ENCODE peak calls at places on chromosomes 11 and 22, in five cellular contexts. L, D, G, Y and Z are unnamed samples.

GRCh38 chr11:107799245-107799859 is 59.2 kb downstream of the SLC35F2 start:
- DNase-seq in L (peak), D (peak), G (peak), Y (peak), Z (peak)

GRCh38 chr11:63951779-63952536 is 13.2 kb downstream of the NAA40 start:
- DNase-seq in L (no peak), D (no peak), G (no peak), Y (no peak), Z (peak)

GRCh38 chr11:119196833-119197483 is 9.2 kb upstream of the CBL start:
- DNase-seq in L (peak), D (peak), G (peak), Y (peak), Z (peak)

GRCh38 chr11:76639621-76640020 is 30.9 kb downstream of the LRRC32 start:
- DNase-seq in L (no peak), D (no peak), G (no peak), Y (no peak), Z (no peak)

GRCh38 chr11:5521540-5521939 is 5.0 kb upstream of the UBQLNL start:
- DNase-seq in L (no peak), D (no peak), G (no peak), Y (no peak), Z (no peak)

GRCh38 chr11:64407630-64408029 is 48.7 kb downstream of the RPS6KA4 start:
- DNase-seq in L (no peak), D (no peak), G (no peak), Y (no peak), Z (no peak)

GRCh38 chr22:20583471-20583922 is 76.1 kb downstream of the MED15 start:
- DNase-seq in L (no peak), D (no peak), G (no peak), Y (no peak), Z (peak)

GRCh38 chr11:57874981-57875380 is 113.4 kb downstream of the CTNND1 start:
- DNase-seq in L (no peak), D (no peak), G (no peak), Y (no peak), Z (no peak)

GRCh38 chr11:79616392-79616831 is 175.6 kb upstream of the TENM4 start:
- DNase-seq in L (no peak), D (no peak), G (no peak), Y (no peak), Z (no peak)

GRCh38 chr11:58575377-58576020 is at the start of gene LPXN:
- DNase-seq in L (no peak), D (no peak), G (no peak), Y (peak), Z (peak)

GRCh38 chr11:124602751-124603150 is 8.5 kb upstream of the PANX3 start:
- DNase-seq in L (no peak), D (no peak), G (no peak), Y (no peak), Z (no peak)
- TF ChIP-seq POLR2A in L (no peak), D (no peak), G (no peak), Y (no peak), Z (no peak)

DNA sequence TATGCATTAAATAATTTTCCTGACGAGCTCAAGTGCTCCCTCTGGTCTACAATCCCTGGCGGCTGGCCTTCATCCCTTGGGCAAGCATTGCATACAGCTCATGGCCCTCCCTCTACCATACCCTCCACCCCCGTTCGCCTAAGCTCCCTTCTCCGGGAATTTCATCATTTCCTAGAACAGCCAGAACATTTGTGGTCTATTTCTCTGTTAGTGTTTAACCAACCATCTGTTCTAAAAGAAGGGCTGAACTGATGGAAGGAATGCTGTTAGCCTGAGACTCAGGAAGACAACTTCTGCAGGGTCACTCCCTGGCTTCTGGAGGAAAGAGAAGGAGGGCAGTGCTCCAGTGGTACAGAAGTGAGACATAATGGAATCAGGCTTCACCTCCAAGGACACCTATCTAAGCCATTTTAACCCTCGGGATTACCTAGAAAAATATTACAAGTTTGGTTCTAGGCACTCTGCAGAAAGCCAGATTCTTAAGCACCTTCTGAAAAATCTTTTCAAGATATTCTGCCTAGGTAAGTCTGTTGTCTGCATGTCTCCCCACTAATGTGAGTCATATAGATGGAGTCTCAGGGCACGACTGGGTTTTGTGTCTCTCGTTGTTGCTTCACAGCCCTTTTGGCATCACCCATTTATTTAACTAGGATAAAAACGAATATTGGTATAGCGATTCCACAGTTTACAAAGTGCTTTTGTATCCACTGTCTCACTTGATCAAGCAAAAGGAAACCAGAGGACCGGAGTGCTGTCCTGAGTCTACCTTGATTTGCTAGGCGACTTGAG is at the start of gene NNMT:
- DNase-seq in L (no peak), D (no peak), G (no peak), Y (peak), Z (no peak)
- TF ChIP-seq CTCF in L (no peak), D (no peak), G (no peak), Y (peak), Z (no peak)

GRCh38 chr11:13127161-13127560 is 118.0 kb downstream of the RASSF10 start:
- DNase-seq in L (no peak), D (no peak), G (no peak), Y (no peak), Z (no peak)

GRCh38 chr11:13120691-13121090 is 111.6 kb downstream of the RASSF10 start:
- DNase-seq in L (no peak), D (no peak), G (no peak), Y (peak), Z (no peak)

GRCh38 chr11:13128381-13128780 is 119.3 kb downstream of the RASSF10 start:
- DNase-seq in L (no peak), D (no peak), G (no peak), Y (no peak), Z (no peak)

GRCh38 chr11:13126430-13126829 is 117.3 kb downstream of the RASSF10 start:
- DNase-seq in L (peak), D (no peak), G (no peak), Y (no peak), Z (no peak)
- TF ChIP-seq MAX in L (peak), D (no peak), G (no peak), Y (no peak), Z (no peak)

GRCh38 chr22:28442951-28443876 is 236.4 kb downstream of the TTC28 start:
- DNase-seq in L (no peak), D (no peak), G (peak), Y (peak), Z (peak)
- TF ChIP-seq POLR2A in L (no peak), D (no peak), G (peak), Y (no peak), Z (no peak)

DNA sequence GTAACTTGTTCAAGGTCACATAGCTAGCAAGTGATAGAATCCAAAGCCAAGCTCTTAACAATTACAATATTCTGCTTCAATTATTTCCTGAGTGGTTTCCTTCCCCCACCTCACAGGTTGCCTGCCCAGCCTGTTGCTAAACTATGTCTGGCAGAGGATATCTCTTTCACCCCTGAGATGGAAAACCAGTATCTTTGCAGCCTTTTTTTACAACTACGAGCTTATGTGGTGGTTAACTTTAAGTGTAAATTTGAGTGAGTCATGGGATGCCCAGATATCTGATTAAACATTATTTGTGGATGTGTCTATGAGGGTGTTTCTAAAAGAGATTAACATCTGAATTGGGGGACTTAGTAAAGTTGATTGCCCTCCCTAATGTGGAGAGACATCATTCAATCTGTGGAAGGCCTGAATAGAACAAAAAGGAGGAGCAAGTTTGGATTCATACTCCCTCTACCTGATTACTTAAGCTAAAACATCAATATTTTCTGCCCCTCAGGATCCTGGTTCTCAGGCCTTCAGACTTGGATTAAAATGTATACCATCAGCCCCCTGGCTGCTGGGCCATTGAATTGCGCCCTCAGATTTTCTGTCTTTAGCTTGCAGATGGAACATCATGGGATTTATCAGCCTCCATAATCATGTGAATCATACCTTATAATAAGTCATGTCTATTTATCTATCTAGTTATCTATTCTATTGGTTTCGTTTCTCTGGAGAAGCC is 911.9 kb downstream of the METTL15 start:
- DNase-seq in L (peak), D (peak), G (no peak), Y (peak), Z (no peak)
- TF ChIP-seq CTCF in L (peak), D (peak), G (no peak), Y (peak), Z (no peak)

DNA sequence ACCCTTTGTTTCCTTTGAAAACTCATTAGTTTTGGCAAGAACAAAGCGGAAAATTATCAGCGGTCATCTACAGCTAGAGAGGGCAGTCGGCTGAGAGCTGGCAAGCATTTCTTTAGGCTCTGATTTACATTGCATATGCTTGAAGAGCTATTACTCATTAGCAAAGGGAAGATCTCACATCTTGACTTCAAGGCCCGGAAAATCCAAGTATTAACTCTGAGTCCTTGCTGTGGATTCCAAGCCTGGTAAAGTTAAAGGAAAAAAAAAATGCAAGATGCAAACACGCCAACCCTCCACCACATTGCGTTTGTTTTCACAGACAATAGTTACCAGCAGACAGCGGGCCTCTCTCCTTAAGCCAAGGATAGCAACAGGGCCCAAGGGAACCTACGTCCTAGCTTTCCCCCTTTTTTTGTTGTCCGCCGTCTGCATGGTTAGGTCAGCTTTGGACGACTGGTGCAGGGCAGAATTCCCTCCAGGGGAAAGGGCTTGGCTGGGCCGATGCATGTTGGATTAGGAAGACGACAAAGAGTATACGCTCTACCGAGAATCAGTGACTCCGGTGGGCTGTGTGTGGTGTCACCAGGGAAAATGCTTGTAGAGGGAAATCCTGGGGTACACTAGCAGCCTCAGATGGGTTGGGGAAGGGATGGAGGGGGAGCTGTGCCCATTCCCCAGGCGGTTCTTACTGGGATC is 1.7 kb downstream of the TESMIN start:
- DNase-seq in L (no peak), D (no peak), G (no peak), Y (no peak), Z (no peak)
- TF ChIP-seq MAX in L (no peak), D (no peak), G (no peak), Y (no peak), Z (no peak)

DNA sequence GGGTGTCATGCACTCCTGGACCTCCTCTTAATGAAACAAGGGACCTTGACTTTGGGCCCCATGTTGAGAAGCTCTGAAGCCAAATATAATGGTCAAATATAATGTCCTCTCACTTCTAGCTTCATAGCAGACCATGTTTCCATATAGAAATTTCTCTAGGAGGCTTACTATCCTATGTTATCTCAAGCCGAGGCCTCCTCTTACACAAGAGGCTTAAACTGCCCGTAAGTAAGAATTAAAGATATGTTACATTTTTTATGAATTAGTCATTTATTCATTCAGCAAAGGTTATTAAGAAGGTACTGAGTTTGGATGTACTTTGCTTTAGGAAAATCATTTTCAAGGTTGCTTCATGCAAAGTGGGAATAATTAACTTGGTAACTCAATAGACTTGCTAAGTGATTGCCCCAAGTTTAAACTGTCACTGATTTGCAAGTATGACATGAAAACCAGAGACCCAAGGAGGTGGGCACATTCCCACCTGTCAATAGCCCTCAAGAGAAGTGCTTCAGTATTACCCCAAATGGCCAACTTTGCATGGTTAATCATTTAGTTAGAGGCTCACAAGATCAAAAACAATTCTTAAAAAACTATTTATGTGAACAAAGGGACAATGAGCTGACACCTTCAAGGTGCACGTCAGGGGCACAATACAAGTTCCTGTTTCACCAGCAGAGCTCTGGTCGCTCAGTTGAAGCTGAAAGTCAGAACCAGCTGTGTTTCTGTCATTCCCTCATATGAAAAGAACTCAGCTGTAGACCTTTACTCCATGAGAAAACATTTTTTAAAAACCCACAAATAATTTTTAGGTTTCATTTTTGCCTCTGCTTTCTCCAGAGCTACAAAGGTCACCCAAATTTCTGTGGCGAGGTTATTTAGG is 20.9 kb downstream of the BDNF start:
- DNase-seq in L (no peak), D (no peak), G (no peak), Y (no peak), Z (no peak)
- TF ChIP-seq POLR2A in L (no peak), D (no peak), G (no peak), Y (no peak), Z (no peak)

GRCh38 chr11:12889243-12889642 is 119.9 kb upstream of the RASSF10 start:
- DNase-seq in L (no peak), D (no peak), G (no peak), Y (no peak), Z (peak)

GRCh38 chr11:12886508-12886907 is 122.6 kb upstream of the RASSF10 start:
- DNase-seq in L (no peak), D (no peak), G (no peak), Y (no peak), Z (no peak)

GRCh38 chr11:12885717-12886226 is 123.3 kb upstream of the RASSF10 start:
- DNase-seq in L (no peak), D (no peak), G (no peak), Y (no peak), Z (no peak)

GRCh38 chr11:12890476-12890875 is 118.6 kb upstream of the RASSF10 start:
- DNase-seq in L (no peak), D (no peak), G (no peak), Y (no peak), Z (no peak)

GRCh38 chr11:12888525-12889158 is 120.5 kb upstream of the RASSF10 start:
- DNase-seq in L (peak), D (peak), G (peak), Y (peak), Z (peak)
- TF ChIP-seq CTCF in L (peak), D (peak), G (peak), Y (peak), Z (peak)

GRCh38 chr11:36509265-36509664 is 807 bp downstream of the TRAF6 start:
- DNase-seq in L (no peak), D (no peak), G (no peak), Y (peak), Z (peak)
- TF ChIP-seq MAX in L (no peak), D (no peak), G (no peak), Y (no peak), Z (no peak)

GRCh38 chr11:70268526-70268925 is 2.0 kb upstream of the PPFIA1 start:
- DNase-seq in L (no peak), D (no peak), G (no peak), Y (no peak), Z (no peak)

GRCh38 chr11:70271635-70271953 is 1.1 kb downstream of the PPFIA1 start:
- DNase-seq in L (no peak), D (no peak), G (no peak), Y (no peak), Z (no peak)

GRCh38 chr11:70272009-70272408 is 1.5 kb downstream of the PPFIA1 start:
- DNase-seq in L (no peak), D (no peak), G (no peak), Y (no peak), Z (peak)

GRCh38 chr11:70270104-70270876 is at the start of gene PPFIA1:
- DNase-seq in L (peak), D (peak), G (peak), Y (peak), Z (peak)

DNA sequence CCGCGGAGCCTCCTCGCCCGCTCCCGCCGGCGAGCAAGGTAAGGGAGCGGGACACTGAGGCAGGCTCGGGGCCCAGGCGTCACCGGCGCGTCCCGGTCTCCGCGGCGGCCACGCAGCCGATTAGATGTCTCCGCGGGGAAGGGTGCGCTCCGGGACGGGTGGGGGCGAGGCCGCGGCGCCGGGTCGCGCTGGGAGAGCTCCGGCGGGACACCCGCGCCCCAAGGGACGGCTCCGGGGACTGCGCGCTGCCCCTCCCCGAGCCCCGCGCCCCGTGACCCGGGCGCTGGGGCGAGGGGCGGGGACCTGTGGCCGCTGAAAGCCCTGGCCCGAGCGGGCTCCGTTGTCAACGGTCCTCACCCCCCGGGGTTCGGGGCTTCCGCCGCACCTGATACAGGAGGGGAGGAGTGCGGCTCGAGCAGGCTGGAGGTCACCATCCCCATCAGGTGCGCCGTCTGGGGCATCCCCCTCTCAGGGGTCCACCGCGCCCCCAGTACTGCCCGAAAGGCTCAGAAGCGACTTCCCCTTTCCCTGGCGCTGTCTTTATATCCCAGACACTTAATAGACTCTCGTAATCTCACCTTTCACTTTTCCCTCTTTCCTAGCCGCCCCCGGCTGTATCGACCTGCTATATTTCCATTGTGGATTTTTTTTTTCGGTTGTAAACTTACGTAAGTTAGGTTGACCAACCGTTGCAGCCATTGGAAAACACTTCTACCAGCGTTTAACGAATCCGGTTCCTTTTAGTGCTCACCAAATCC is 566 bp downstream of the PPFIA1 start:
- DNase-seq in L (peak), D (no peak), G (peak), Y (peak), Z (peak)
- TF ChIP-seq POLR2A in L (no peak), D (no peak), G (no peak), Y (no peak), Z (no peak)